ENCODE peak calls at places on chromosomes 13 and 19, in four cellular contexts. P is H9, X is mesendoderm, G is H1. M is an unnamed sample.
A peak's percentile ranks its signal among the peaks of the same experiment; 100 is the strongest.

GRCh38 chr13:43132228-43132627 is 108.8 kb downstream of the DNAJC15 start:
- DNase-seq in P (peak; percentile 77), G (peak; percentile 27), X (peak; percentile 94), M (peak; percentile 36)

GRCh38 chr13:108322206-108322824 is 52.8 kb downstream of the TNFSF13B start:
- DNase-seq in P (no peak), G (no peak), X (peak; percentile 23), M (peak; percentile 52)

GRCh38 chr13:37058801-37059135 is 720 bp downstream of the SUPT20H start:
- DNase-seq in X (no peak), G (no peak), P (peak; percentile 27), M (no peak)

GRCh38 chr19:18278521-18279265 is 2.7 kb downstream of the JUND start:
- DNase-seq in P (no peak), G (no peak), X (peak; percentile 68), M (no peak)

GRCh38 chr19:54325194-54325621 is 12.2 kb upstream of the LILRA5 start:
- DNase-seq in X (peak; percentile 55), P (no peak), G (no peak), M (peak; percentile 8)

GRCh38 chr19:6877766-6878165 is 9.6 kb upstream of the ADGRE1 start:
- DNase-seq in P (no peak), X (no peak), G (no peak), M (no peak)

GRCh38 chr13:29140277-29140676 is 320.1 kb downstream of the MTUS2 start:
- DNase-seq in G (no peak), P (no peak), X (peak; percentile 60), M (no peak)

GRCh38 chr13:44268965-44269364 is 104.7 kb upstream of the SERP2 start:
- DNase-seq in X (no peak), P (no peak), G (no peak), M (no peak)

GRCh38 chr13:112172641-112173171 is 105.8 kb downstream of the SOX1 start:
- DNase-seq in P (no peak), G (no peak), X (no peak), M (no peak)

GRCh38 chr13:45384474-45385174 is 33.5 kb downstream of the SLC25A30 start:
- DNase-seq in G (no peak), P (no peak), X (no peak), M (no peak)

GRCh38 chr13:105971720-105972119 is 563.7 kb downstream of the EFNB2 start:
- DNase-seq in X (no peak), P (no peak), G (no peak), M (no peak)

GRCh38 chr13:42056585-42056984 is 8.1 kb downstream of the DGKH start:
- DNase-seq in P (no peak), X (no peak), G (no peak), M (no peak)

GRCh38 chr13:111429064-111429558 is 108.7 kb downstream of the TEX29 start:
- DNase-seq in G (no peak), X (peak; percentile 71), P (peak; percentile 82), M (peak; percentile 18)

GRCh38 chr13:40221460-40222201 is 444.8 kb downstream of the FOXO1 start:
- DNase-seq in P (no peak), X (no peak), G (no peak), M (no peak)

GRCh38 chr13:51364404-51365008 is 25.0 kb downstream of the SERPINE3 start:
- DNase-seq in G (no peak), P (no peak), X (peak; percentile 46), M (peak; percentile 79)

GRCh38 chr19:4597278-4597974 is 37.9 kb upstream of the SEMA6B start:
- DNase-seq in G (no peak), X (no peak), P (no peak), M (no peak)

GRCh38 chr19:31338069-31338767 is 11.0 kb downstream of the TSHZ3 start:
- DNase-seq in P (peak; percentile 87), X (peak; percentile 91), G (no peak), M (peak; percentile 85)

GRCh38 chr13:40453666-40454030 is 212.8 kb downstream of the FOXO1 start:
- DNase-seq in G (no peak), X (peak; percentile 49), P (no peak), M (no peak)

GRCh38 chr13:42729857-42730402 is 51.5 kb upstream of the FAM216B start:
- DNase-seq in G (no peak), P (no peak), X (peak; percentile 35), M (no peak)

GRCh38 chr19:37572203-37572602 is 22.4 kb downstream of the ZNF571 start:
- DNase-seq in X (no peak), P (no peak), G (no peak), M (peak; percentile 22)

GRCh38 chr13:26529441-26529840 is 28.0 kb upstream of the WASF3 start:
- DNase-seq in P (peak; percentile 67), G (peak; percentile 43), X (peak; percentile 71), M (peak; percentile 74)

GRCh38 chr13:47623862-47624261 is 377.2 kb downstream of the SUCLA2 start:
- DNase-seq in P (no peak), X (no peak), G (no peak), M (no peak)

GRCh38 chr13:74570834-74571233 is 436.6 kb upstream of the KLF12 start:
- DNase-seq in G (no peak), X (peak; percentile 81), P (no peak), M (peak; percentile 43)

GRCh38 chr19:46830864-46831263 is 19.8 kb downstream of the AP2S1 start:
- DNase-seq in P (no peak), G (no peak), X (no peak), M (peak; percentile 50)

GRCh38 chr13:89726690-89727435 is 1620.6 kb upstream of the MIR17HG start:
- DNase-seq in P (no peak), G (no peak), X (no peak), M (peak; percentile 46)

GRCh38 chr13:36090592-36090991 is 40.6 kb downstream of the DCLK1 start:
- DNase-seq in P (no peak), G (no peak), X (peak; percentile 25), M (no peak)

GRCh38 chr19:35557539-35558399 is 5.7 kb downstream of the ATP4A start:
- DNase-seq in P (peak; percentile 98), X (peak; percentile 96), G (peak; percentile 86), M (peak; percentile 33)

GRCh38 chr19:1089891-1090290 is 5.3 kb downstream of the POLR2E start:
- DNase-seq in G (no peak), X (no peak), P (no peak), M (no peak)

GRCh38 chr13:97141564-97142005 is 80.5 kb upstream of the MBNL2 start:
- DNase-seq in G (peak; percentile 29), X (peak; percentile 97), P (peak; percentile 72), M (peak; percentile 94)

GRCh38 chr19:43518051-43518450 is 8.9 kb downstream of the ETHE1 start:
- DNase-seq in P (no peak), G (no peak), X (no peak), M (no peak)

GRCh38 chr13:100721885-100722512 is 47.4 kb upstream of the TMTC4 start:
- DNase-seq in X (peak; percentile 61), G (no peak), P (peak; percentile 56), M (peak; percentile 50)

GRCh38 chr13:110813646-110814624 is 100.4 kb downstream of the ING1 start:
- DNase-seq in P (no peak), X (no peak), G (no peak), M (no peak)

GRCh38 chr19:17721821-17722220 is 2.5 kb downstream of the MAP1S start:
- DNase-seq in P (no peak), X (no peak), G (no peak), M (peak; percentile 13)

GRCh38 chr13:41837668-41838067 is 123.2 kb downstream of the VWA8 start:
- DNase-seq in X (no peak), P (no peak), G (no peak), M (peak; percentile 12)

DNA sequence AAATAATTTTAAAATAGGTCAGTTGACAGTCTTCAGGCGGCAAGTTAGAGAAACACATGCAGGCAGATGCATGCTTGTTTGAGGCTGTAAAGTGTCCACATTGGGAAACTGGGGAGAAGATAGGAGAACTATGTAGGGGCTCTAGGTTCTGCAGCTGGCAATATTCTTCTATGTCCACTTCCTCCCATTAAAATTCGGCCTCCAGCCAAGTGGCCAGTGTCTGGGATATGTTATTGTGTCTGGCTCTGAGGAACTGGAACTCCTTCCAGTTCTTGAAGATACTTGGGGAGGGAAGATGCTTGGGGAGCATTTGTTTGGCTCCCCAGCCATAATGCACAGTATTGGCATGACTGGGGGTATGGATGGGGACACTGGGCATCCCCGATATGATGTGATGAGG is 20.9 kb upstream of the KLF2 start:
- DNase-seq in G (no peak), X (no peak), P (no peak), M (no peak)
- H3K4me2 ChIP-seq in G (no peak overlapping the region), X (no peak overlapping the region), P (no peak overlapping the region), M (no peak overlapping the region)

GRCh38 chr13:99231726-99232125 is 26.5 kb downstream of the GPR18 start:
- DNase-seq in G (no peak), X (no peak), P (no peak), M (no peak)
- H3K56ac ChIP-seq in G (no peak overlapping the region), X (no peak overlapping the region), P (no peak overlapping the region), M (no peak overlapping the region)

GRCh38 chr19:3398900-3399278 is 32.5 kb downstream of the NFIC start:
- DNase-seq in P (no peak), X (no peak), G (no peak), M (no peak)

GRCh38 chr19:3401004-3401768 is 34.8 kb downstream of the NFIC start:
- DNase-seq in P (no peak), X (no peak), G (no peak), M (no peak)

GRCh38 chr19:3396881-3397265 is 30.5 kb downstream of the NFIC start:
- DNase-seq in P (no peak), G (no peak), X (no peak), M (no peak)

GRCh38 chr19:3397266-3398022 is 31.1 kb downstream of the NFIC start:
- DNase-seq in P (peak; percentile 61), G (no peak), X (no peak), M (no peak)

DNA sequence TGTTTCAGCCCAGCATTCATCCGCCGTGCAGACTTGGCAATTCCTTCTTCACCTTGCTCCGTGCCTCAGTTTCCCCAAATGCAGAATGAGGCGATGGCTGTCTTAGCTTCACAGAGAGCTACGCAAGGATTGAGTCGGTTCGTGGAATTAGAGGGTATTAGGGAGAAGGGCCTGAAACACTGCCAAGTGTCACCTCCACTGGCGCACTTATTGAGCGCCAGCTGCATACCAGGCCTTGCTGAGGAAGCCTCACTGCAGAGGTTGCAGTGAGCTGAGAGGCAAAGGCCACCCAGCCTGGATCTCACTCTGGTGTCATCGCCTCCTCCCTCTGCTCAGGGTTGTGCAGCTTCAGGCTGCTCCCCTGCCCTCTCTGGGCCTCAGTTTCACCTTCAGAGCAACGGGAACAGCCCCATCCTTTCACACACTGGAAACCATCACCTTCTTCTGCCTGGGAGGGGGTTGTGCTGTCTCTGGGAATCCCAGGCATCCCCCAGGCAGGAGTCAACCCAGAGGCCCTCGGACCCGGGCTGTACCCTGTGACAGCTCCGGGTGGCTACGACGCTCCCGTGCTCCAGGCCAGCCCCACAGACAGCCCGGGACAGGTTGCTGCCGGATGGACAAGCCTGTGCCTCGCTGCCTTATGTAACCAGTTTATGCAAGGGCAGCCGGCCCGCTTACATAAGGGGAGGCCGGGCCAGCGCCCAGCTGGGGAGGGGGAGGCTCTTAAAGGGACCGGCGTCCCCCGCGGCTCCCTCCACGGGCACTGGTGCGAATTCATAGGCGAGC is 31.9 kb downstream of the NFIC start:
- DNase-seq in P (peak; percentile 51), X (peak; percentile 39), G (no peak), M (peak; percentile 41)
- H3K4me2 ChIP-seq in P (no peak overlapping the region), X (no peak overlapping the region), G (peak overlapping the region; percentile 54), M (no peak overlapping the region)

GRCh38 chr19:2208975-2209374 is 27.2 kb downstream of the PLEKHJ1 start:
- DNase-seq in X (no peak), P (no peak), G (no peak), M (no peak)

GRCh38 chr19:2210206-2210605 is 25.9 kb downstream of the PLEKHJ1 start:
- DNase-seq in G (no peak), X (no peak), P (no peak), M (no peak)

GRCh38 chr19:2207991-2208860 is 27.9 kb downstream of the PLEKHJ1 start:
- DNase-seq in X (peak; percentile 62), G (no peak), P (peak; percentile 74), M (peak; percentile 57)

GRCh38 chr19:2210987-2211740 is 25.0 kb downstream of the PLEKHJ1 start:
- DNase-seq in X (no peak), G (no peak), P (no peak), M (no peak)

GRCh38 chr19:2209408-2209807 is 26.7 kb downstream of the PLEKHJ1 start:
- DNase-seq in P (no peak), X (no peak), G (no peak), M (no peak)
- H3K56ac ChIP-seq in P (no peak overlapping the region), X (no peak overlapping the region), G (no peak overlapping the region), M (no peak overlapping the region)

M was measured in IMR-90.